ENCODE peak calls at places on chromosome 19, in seven cellular contexts. B is GM13976, C is GF-D8, H is AG08395, F is neuronal stem cell, W is lung microvascular endothelial cell, T is endothelial cell of umbilical vein. S is an unnamed sample.

GRCh38 chr19:1492474-1493006 is 1.6 kb downstream of the REEP6 start:
- DNase-seq in B (no peak), C (no peak), H (no peak), F (no peak), W (no peak), T (no peak), S (no peak)

GRCh38 chr19:18939163-18939562 is 1.9 kb downstream of the HOMER3 start:
- DNase-seq in B (no peak), C (no peak), H (no peak), F (no peak), W (no peak), T (no peak), S (no peak)

GRCh38 chr19:18306903-18307681 is 15.8 kb downstream of the LSM4 start:
- DNase-seq in B (peak), C (no peak), H (no peak), F (no peak), W (no peak), T (no peak), S (no peak)

GRCh38 chr19:50658438-50659317 is 9.4 kb downstream of the C19orf81 start:
- DNase-seq in B (peak), C (peak), H (peak), F (peak), W (peak), T (peak), S (peak)

GRCh38 chr19:55546822-55547614 is 1.7 kb upstream of the SBK3 start:
- DNase-seq in B (peak), C (no peak), H (peak), F (no peak), W (peak), T (peak), S (peak)

GRCh38 chr19:18856385-18857126 is 24.8 kb downstream of the UPF1 start:
- DNase-seq in B (no peak), C (no peak), H (peak), F (no peak), W (peak), T (no peak), S (peak)

GRCh38 chr19:8311461-8312260 is 3.5 kb upstream of the CD320 start:
- DNase-seq in B (no peak), C (no peak), H (no peak), F (no peak), W (no peak), T (peak), S (no peak)

GRCh38 chr19:55391191-55391670 is 5.5 kb downstream of the RPL28 start:
- DNase-seq in B (no peak), C (no peak), H (no peak), F (no peak), W (no peak), T (no peak), S (no peak)

GRCh38 chr19:2553510-2553909 is 77.6 kb downstream of the GADD45B start:
- DNase-seq in B (no peak), C (no peak), H (no peak), F (no peak), W (no peak), T (no peak), S (no peak)

GRCh38 chr19:8194528-8195275 is 14.5 kb upstream of the CERS4 start:
- DNase-seq in B (no peak), C (peak), H (no peak), F (no peak), W (no peak), T (no peak), S (no peak)

GRCh38 chr19:45664575-45664974 is 3.4 kb upstream of the GIPR start:
- DNase-seq in B (no peak), C (no peak), H (peak), F (no peak), W (no peak), T (no peak), S (no peak)

GRCh38 chr19:35348909-35349611 is 1.4 kb downstream of the FFAR1 start:
- DNase-seq in B (peak), C (no peak), H (no peak), F (no peak), W (no peak), T (no peak), S (no peak)

GRCh38 chr19:2820112-2820702 is 539 bp downstream of the ZNF554 start:
- DNase-seq in B (peak), C (no peak), H (no peak), F (peak), W (no peak), T (peak), S (peak)

GRCh38 chr19:49148784-49149651 is 6.2 kb downstream of the HRC start:
- DNase-seq in B (peak), C (peak), H (peak), F (peak), W (peak), T (peak), S (peak)

GRCh38 chr19:1250374-1251232 is 2.2 kb downstream of the MIDN start:
- DNase-seq in B (no peak), C (no peak), H (no peak), F (peak), W (peak), T (peak), S (no peak)

GRCh38 chr19:35753634-35754364 is 3.0 kb downstream of the HSPB6 start:
- DNase-seq in B (no peak), C (no peak), H (no peak), F (no peak), W (no peak), T (no peak), S (no peak)

GRCh38 chr19:32343550-32344262 is 1.7 kb upstream of the ZNF507 start:
- DNase-seq in B (no peak), C (no peak), H (no peak), F (no peak), W (peak), T (no peak), S (no peak)

GRCh38 chr19:47573076-47574026 is at the start of gene ZNF541:
- DNase-seq in B (no peak), C (no peak), H (peak), F (no peak), W (peak), T (peak), S (peak)

GRCh38 chr19:40147693-40148347 is 43.4 kb upstream of the MAP3K10 start:
- DNase-seq in B (no peak), C (no peak), H (peak), F (no peak), W (peak), T (peak), S (peak)

GRCh38 chr19:34330116-34330515 is 34.9 kb upstream of the GPI start:
- DNase-seq in B (no peak), C (no peak), H (no peak), F (no peak), W (no peak), T (no peak), S (no peak)

GRCh38 chr19:39160889-39161672 is 35.5 kb downstream of the PAK4 start:
- DNase-seq in B (no peak), C (no peak), H (no peak), F (no peak), W (peak), T (peak), S (no peak)

GRCh38 chr19:15144046-15144646 is 36.9 kb downstream of the SYDE1 start:
- DNase-seq in B (no peak), C (no peak), H (no peak), F (no peak), W (no peak), T (no peak), S (no peak)

GRCh38 chr19:39341122-39341719 is 1.0 kb upstream of the SAMD4B start:
- DNase-seq in B (no peak), C (no peak), H (no peak), F (no peak), W (no peak), T (no peak), S (peak)

GRCh38 chr19:3034845-3035541 is 5.9 kb upstream of the TLE2 start:
- DNase-seq in B (no peak), C (no peak), H (peak), F (no peak), W (no peak), T (no peak), S (peak)

GRCh38 chr19:11208526-11209471 is 11.5 kb upstream of the KANK2 start:
- DNase-seq in B (no peak), C (no peak), H (no peak), F (no peak), W (no peak), T (no peak), S (peak)